ENCODE peak calls at places on chromosomes 13 and 19, in eight cellular contexts. P is T-helper 2 cell, V is COR-L47, E is WTC11, R is mammary epithelial cell, M is omental fat pad, X is fibroblast of the conjunctiva, N is EH. Y is an unnamed sample.

GRCh38 chr19:45206328-45206727 is 27.7 kb downstream of the BLOC1S3 start:
- DNase-seq in M (no peak), N (no peak), P (no peak), E (no peak), X (no peak), V (no peak), R (no peak), Y (no peak)

GRCh38 chr19:58020985-58021384 is 12.8 kb upstream of the ZSCAN1 start:
- DNase-seq in X (no peak), R (no peak), P (no peak), N (no peak), V (no peak), M (no peak), E (peak; percentile 2), Y (no peak)

GRCh38 chr19:28737526-28737925 is 475.4 kb downstream of the UQCRFS1 start:
- DNase-seq in P (no peak), R (peak; percentile 5), M (no peak), V (no peak), X (no peak), N (no peak), E (no peak), Y (no peak)

GRCh38 chr13:60143775-60144174 is 20.0 kb downstream of the DIAPH3 start:
- DNase-seq in M (no peak), N (no peak), E (no peak), V (no peak), R (no peak), X (no peak), P (no peak), Y (no peak)

GRCh38 chr19:1223018-1223855 is 14.6 kb downstream of the CBARP start:
- DNase-seq in M (no peak), R (no peak), N (peak; percentile 53), E (peak; percentile 78), V (no peak), P (no peak), X (no peak), Y (no peak)

GRCh38 chr13:23656637-23657036 is 86.4 kb downstream of the TNFRSF19 start:
- DNase-seq in M (no peak), E (no peak), R (no peak), X (peak; percentile 35), P (no peak), V (no peak), N (peak; percentile 63), Y (no peak)

GRCh38 chr19:31730270-31730669 is 381.0 kb upstream of the TSHZ3 start:
- DNase-seq in X (no peak), R (no peak), E (no peak), M (no peak), P (no peak), N (no peak), V (no peak), Y (no peak)

GRCh38 chr13:113178070-113178895 is 19.8 kb downstream of the PROZ start:
- DNase-seq in R (peak; percentile 51), N (peak; percentile 99), E (no peak), M (no peak), P (no peak), V (no peak), X (peak; percentile 82), Y (no peak)

GRCh38 chr19:16033136-16033530 is 43.2 kb upstream of the TPM4 start:
- DNase-seq in V (no peak), P (no peak), R (no peak), X (no peak), E (no peak), M (no peak), N (no peak), Y (no peak)